ENCODE peak calls at places on chromosomes 4 and X, in four cellular contexts. One of them, this sample, is unnamed.

GRCh38 chr4:184666670-184667069 is 17.1 kb downstream of the PRIMPOL start:
- DNase-seq in stimulated activated CD8-positive, alpha-beta memory T cell treated with anti-CD3 and anti-CD28 coated beads, Interleukin-7, amount 100 ng/mL, for 1 hour: no peak
- DNase-seq in stimulated activated naive CD8-positive, alpha-beta T cell treated with anti-CD3 and anti-CD28 coated beads, Interleukin-15, Interleukin-2, amounts not matched to agents 100 U/mL and 50 U/mL, for 24 hours: no peak
- DNase-seq in thoracic aorta: no peak
- DNase-seq in this sample: no peak

GRCh38 chrX:45505214-45505613 is 304.5 kb upstream of the DIPK2B start:
- DNase-seq in stimulated activated CD8-positive, alpha-beta memory T cell treated with anti-CD3 and anti-CD28 coated beads, Interleukin-7, amount 100 ng/mL, for 1 hour: no peak
- DNase-seq in stimulated activated naive CD8-positive, alpha-beta T cell treated with anti-CD3 and anti-CD28 coated beads, Interleukin-15, Interleukin-2, amounts not matched to agents 100 U/mL and 50 U/mL, for 24 hours: peak
- DNase-seq in thoracic aorta: no peak
- DNase-seq in this sample: no peak

GRCh38 chr4:7491915-7492314 is 57.2 kb upstream of the PSAPL1 start:
- DNase-seq in stimulated activated CD8-positive, alpha-beta memory T cell treated with anti-CD3 and anti-CD28 coated beads, Interleukin-7, amount 100 ng/mL, for 1 hour: no peak
- DNase-seq in stimulated activated naive CD8-positive, alpha-beta T cell treated with anti-CD3 and anti-CD28 coated beads, Interleukin-15, Interleukin-2, amounts not matched to agents 100 U/mL and 50 U/mL, for 24 hours: no peak
- DNase-seq in thoracic aorta: no peak
- DNase-seq in this sample: no peak

GRCh38 chr4:6939761-6940743 is 30.4 kb downstream of the TBC1D14 start:
- DNase-seq in stimulated activated CD8-positive, alpha-beta memory T cell treated with anti-CD3 and anti-CD28 coated beads, Interleukin-7, amount 100 ng/mL, for 1 hour: no peak
- DNase-seq in stimulated activated naive CD8-positive, alpha-beta T cell treated with anti-CD3 and anti-CD28 coated beads, Interleukin-15, Interleukin-2, amounts not matched to agents 100 U/mL and 50 U/mL, for 24 hours: no peak
- DNase-seq in thoracic aorta: no peak
- DNase-seq in this sample: no peak

GRCh38 chr4:108941914-108942379 is 179.1 kb upstream of the ETNPPL start:
- DNase-seq in stimulated activated CD8-positive, alpha-beta memory T cell treated with anti-CD3 and anti-CD28 coated beads, Interleukin-7, amount 100 ng/mL, for 1 hour: no peak
- DNase-seq in stimulated activated naive CD8-positive, alpha-beta T cell treated with anti-CD3 and anti-CD28 coated beads, Interleukin-15, Interleukin-2, amounts not matched to agents 100 U/mL and 50 U/mL, for 24 hours: no peak
- DNase-seq in thoracic aorta: no peak
- DNase-seq in this sample: no peak

GRCh38 chr4:183631577-183632198 is 27.3 kb downstream of the RWDD4 start:
- DNase-seq in stimulated activated CD8-positive, alpha-beta memory T cell treated with anti-CD3 and anti-CD28 coated beads, Interleukin-7, amount 100 ng/mL, for 1 hour: no peak
- DNase-seq in stimulated activated naive CD8-positive, alpha-beta T cell treated with anti-CD3 and anti-CD28 coated beads, Interleukin-15, Interleukin-2, amounts not matched to agents 100 U/mL and 50 U/mL, for 24 hours: no peak
- DNase-seq in thoracic aorta: no peak
- DNase-seq in this sample: no peak

GRCh38 chrX:23616361-23616760 is 50.9 kb upstream of the PRDX4 start:
- DNase-seq in stimulated activated CD8-positive, alpha-beta memory T cell treated with anti-CD3 and anti-CD28 coated beads, Interleukin-7, amount 100 ng/mL, for 1 hour: no peak
- DNase-seq in stimulated activated naive CD8-positive, alpha-beta T cell treated with anti-CD3 and anti-CD28 coated beads, Interleukin-15, Interleukin-2, amounts not matched to agents 100 U/mL and 50 U/mL, for 24 hours: no peak
- DNase-seq in thoracic aorta: no peak
- DNase-seq in this sample: no peak

GRCh38 chr4:184806711-184807110 is 19.1 kb downstream of the ACSL1 start:
- DNase-seq in stimulated activated CD8-positive, alpha-beta memory T cell treated with anti-CD3 and anti-CD28 coated beads, Interleukin-7, amount 100 ng/mL, for 1 hour: no peak
- DNase-seq in stimulated activated naive CD8-positive, alpha-beta T cell treated with anti-CD3 and anti-CD28 coated beads, Interleukin-15, Interleukin-2, amounts not matched to agents 100 U/mL and 50 U/mL, for 24 hours: no peak
- DNase-seq in thoracic aorta: no peak
- DNase-seq in this sample: no peak

GRCh38 chrX:7950865-7951264 is 23.7 kb upstream of the PNPLA4 start:
- DNase-seq in stimulated activated CD8-positive, alpha-beta memory T cell treated with anti-CD3 and anti-CD28 coated beads, Interleukin-7, amount 100 ng/mL, for 1 hour: no peak
- DNase-seq in stimulated activated naive CD8-positive, alpha-beta T cell treated with anti-CD3 and anti-CD28 coated beads, Interleukin-15, Interleukin-2, amounts not matched to agents 100 U/mL and 50 U/mL, for 24 hours: no peak
- DNase-seq in thoracic aorta: no peak
- DNase-seq in this sample: no peak

GRCh38 chrX:128714425-128714824 is 662.2 kb upstream of the ACTRT1 start:
- DNase-seq in stimulated activated CD8-positive, alpha-beta memory T cell treated with anti-CD3 and anti-CD28 coated beads, Interleukin-7, amount 100 ng/mL, for 1 hour: no peak
- DNase-seq in stimulated activated naive CD8-positive, alpha-beta T cell treated with anti-CD3 and anti-CD28 coated beads, Interleukin-15, Interleukin-2, amounts not matched to agents 100 U/mL and 50 U/mL, for 24 hours: no peak
- DNase-seq in thoracic aorta: no peak
- DNase-seq in this sample: peak

GRCh38 chrX:46965125-46965758 is 53.0 kb downstream of the JADE3 start:
- DNase-seq in stimulated activated CD8-positive, alpha-beta memory T cell treated with anti-CD3 and anti-CD28 coated beads, Interleukin-7, amount 100 ng/mL, for 1 hour: no peak
- DNase-seq in stimulated activated naive CD8-positive, alpha-beta T cell treated with anti-CD3 and anti-CD28 coated beads, Interleukin-15, Interleukin-2, amounts not matched to agents 100 U/mL and 50 U/mL, for 24 hours: no peak
- DNase-seq in thoracic aorta: no peak
- DNase-seq in this sample: no peak

GRCh38 chrX:106243376-106243775 is 75.3 kb downstream of the PWWP3B start:
- DNase-seq in stimulated activated CD8-positive, alpha-beta memory T cell treated with anti-CD3 and anti-CD28 coated beads, Interleukin-7, amount 100 ng/mL, for 1 hour: no peak
- DNase-seq in stimulated activated naive CD8-positive, alpha-beta T cell treated with anti-CD3 and anti-CD28 coated beads, Interleukin-15, Interleukin-2, amounts not matched to agents 100 U/mL and 50 U/mL, for 24 hours: no peak
- DNase-seq in thoracic aorta: no peak
- DNase-seq in this sample: no peak

GRCh38 chrX:40663880-40664630 is 16.7 kb upstream of the CXorf38 start:
- DNase-seq in stimulated activated CD8-positive, alpha-beta memory T cell treated with anti-CD3 and anti-CD28 coated beads, Interleukin-7, amount 100 ng/mL, for 1 hour: no peak
- DNase-seq in stimulated activated naive CD8-positive, alpha-beta T cell treated with anti-CD3 and anti-CD28 coated beads, Interleukin-15, Interleukin-2, amounts not matched to agents 100 U/mL and 50 U/mL, for 24 hours: no peak
- DNase-seq in thoracic aorta: no peak
- DNase-seq in this sample: no peak

GRCh38 chr4:26218677-26219181 is 102.1 kb upstream of the RBPJ start:
- DNase-seq in stimulated activated CD8-positive, alpha-beta memory T cell treated with anti-CD3 and anti-CD28 coated beads, Interleukin-7, amount 100 ng/mL, for 1 hour: no peak
- DNase-seq in stimulated activated naive CD8-positive, alpha-beta T cell treated with anti-CD3 and anti-CD28 coated beads, Interleukin-15, Interleukin-2, amounts not matched to agents 100 U/mL and 50 U/mL, for 24 hours: no peak
- DNase-seq in thoracic aorta: no peak
- DNase-seq in this sample: no peak

GRCh38 chr4:98446499-98447375 is 185.6 kb downstream of the RAP1GDS1 start:
- DNase-seq in stimulated activated CD8-positive, alpha-beta memory T cell treated with anti-CD3 and anti-CD28 coated beads, Interleukin-7, amount 100 ng/mL, for 1 hour: no peak
- DNase-seq in stimulated activated naive CD8-positive, alpha-beta T cell treated with anti-CD3 and anti-CD28 coated beads, Interleukin-15, Interleukin-2, amounts not matched to agents 100 U/mL and 50 U/mL, for 24 hours: peak
- DNase-seq in thoracic aorta: no peak
- DNase-seq in this sample: no peak

GRCh38 chr4:183437452-183437851 is 7.0 kb upstream of the CDKN2AIP start:
- DNase-seq in stimulated activated CD8-positive, alpha-beta memory T cell treated with anti-CD3 and anti-CD28 coated beads, Interleukin-7, amount 100 ng/mL, for 1 hour: no peak
- DNase-seq in stimulated activated naive CD8-positive, alpha-beta T cell treated with anti-CD3 and anti-CD28 coated beads, Interleukin-15, Interleukin-2, amounts not matched to agents 100 U/mL and 50 U/mL, for 24 hours: no peak
- DNase-seq in thoracic aorta: no peak
- DNase-seq in this sample: no peak

GRCh38 chr4:80216100-80216761 is 18.9 kb downstream of the PRDM8 start:
- DNase-seq in stimulated activated CD8-positive, alpha-beta memory T cell treated with anti-CD3 and anti-CD28 coated beads, Interleukin-7, amount 100 ng/mL, for 1 hour: no peak
- DNase-seq in stimulated activated naive CD8-positive, alpha-beta T cell treated with anti-CD3 and anti-CD28 coated beads, Interleukin-15, Interleukin-2, amounts not matched to agents 100 U/mL and 50 U/mL, for 24 hours: no peak
- DNase-seq in thoracic aorta: no peak
- DNase-seq in this sample: no peak

GRCh38 chr4:172169871-172170270 is 356.7 kb downstream of the GALNTL6 start:
- DNase-seq in stimulated activated CD8-positive, alpha-beta memory T cell treated with anti-CD3 and anti-CD28 coated beads, Interleukin-7, amount 100 ng/mL, for 1 hour: no peak
- DNase-seq in stimulated activated naive CD8-positive, alpha-beta T cell treated with anti-CD3 and anti-CD28 coated beads, Interleukin-15, Interleukin-2, amounts not matched to agents 100 U/mL and 50 U/mL, for 24 hours: no peak
- DNase-seq in thoracic aorta: no peak
- DNase-seq in this sample: no peak

GRCh38 chr4:6561173-6561516 is 13.8 kb upstream of the MAN2B2 start:
- DNase-seq in stimulated activated CD8-positive, alpha-beta memory T cell treated with anti-CD3 and anti-CD28 coated beads, Interleukin-7, amount 100 ng/mL, for 1 hour: no peak
- DNase-seq in stimulated activated naive CD8-positive, alpha-beta T cell treated with anti-CD3 and anti-CD28 coated beads, Interleukin-15, Interleukin-2, amounts not matched to agents 100 U/mL and 50 U/mL, for 24 hours: no peak
- DNase-seq in thoracic aorta: no peak
- DNase-seq in this sample: no peak

GRCh38 chr4:82489987-82490386 is 59.6 kb downstream of the ENOPH1 start:
- DNase-seq in stimulated activated CD8-positive, alpha-beta memory T cell treated with anti-CD3 and anti-CD28 coated beads, Interleukin-7, amount 100 ng/mL, for 1 hour: no peak
- DNase-seq in stimulated activated naive CD8-positive, alpha-beta T cell treated with anti-CD3 and anti-CD28 coated beads, Interleukin-15, Interleukin-2, amounts not matched to agents 100 U/mL and 50 U/mL, for 24 hours: no peak
- DNase-seq in thoracic aorta: no peak
- DNase-seq in this sample: no peak

GRCh38 chr4:6441758-6442157 is 30.7 kb downstream of the PPP2R2C start:
- DNase-seq in stimulated activated CD8-positive, alpha-beta memory T cell treated with anti-CD3 and anti-CD28 coated beads, Interleukin-7, amount 100 ng/mL, for 1 hour: no peak
- DNase-seq in stimulated activated naive CD8-positive, alpha-beta T cell treated with anti-CD3 and anti-CD28 coated beads, Interleukin-15, Interleukin-2, amounts not matched to agents 100 U/mL and 50 U/mL, for 24 hours: no peak
- DNase-seq in thoracic aorta: no peak
- DNase-seq in this sample: no peak

GRCh38 chrX:23382572-23382971 is 47.9 kb downstream of the PTCHD1 start:
- DNase-seq in stimulated activated CD8-positive, alpha-beta memory T cell treated with anti-CD3 and anti-CD28 coated beads, Interleukin-7, amount 100 ng/mL, for 1 hour: no peak
- DNase-seq in stimulated activated naive CD8-positive, alpha-beta T cell treated with anti-CD3 and anti-CD28 coated beads, Interleukin-15, Interleukin-2, amounts not matched to agents 100 U/mL and 50 U/mL, for 24 hours: no peak
- DNase-seq in thoracic aorta: no peak
- DNase-seq in this sample: no peak

GRCh38 chr4:105246712-105247111 is 100.0 kb downstream of the TET2 start:
- DNase-seq in stimulated activated CD8-positive, alpha-beta memory T cell treated with anti-CD3 and anti-CD28 coated beads, Interleukin-7, amount 100 ng/mL, for 1 hour: no peak
- DNase-seq in stimulated activated naive CD8-positive, alpha-beta T cell treated with anti-CD3 and anti-CD28 coated beads, Interleukin-15, Interleukin-2, amounts not matched to agents 100 U/mL and 50 U/mL, for 24 hours: no peak
- DNase-seq in thoracic aorta: no peak
- DNase-seq in this sample: no peak

GRCh38 chr4:70008771-70009170 is 13.0 kb downstream of the STATH start:
- DNase-seq in stimulated activated CD8-positive, alpha-beta memory T cell treated with anti-CD3 and anti-CD28 coated beads, Interleukin-7, amount 100 ng/mL, for 1 hour: no peak
- DNase-seq in stimulated activated naive CD8-positive, alpha-beta T cell treated with anti-CD3 and anti-CD28 coated beads, Interleukin-15, Interleukin-2, amounts not matched to agents 100 U/mL and 50 U/mL, for 24 hours: no peak
- DNase-seq in thoracic aorta: no peak
- DNase-seq in this sample: no peak

GRCh38 chrX:15749642-15750610 is 11.9 kb downstream of the CA5B start:
- DNase-seq in stimulated activated CD8-positive, alpha-beta memory T cell treated with anti-CD3 and anti-CD28 coated beads, Interleukin-7, amount 100 ng/mL, for 1 hour: no peak
- DNase-seq in stimulated activated naive CD8-positive, alpha-beta T cell treated with anti-CD3 and anti-CD28 coated beads, Interleukin-15, Interleukin-2, amounts not matched to agents 100 U/mL and 50 U/mL, for 24 hours: no peak
- DNase-seq in thoracic aorta: no peak
- DNase-seq in this sample: no peak

GRCh38 chr4:74292111-74292870 is 16.0 kb upstream of the EPGN start:
- DNase-seq in stimulated activated CD8-positive, alpha-beta memory T cell treated with anti-CD3 and anti-CD28 coated beads, Interleukin-7, amount 100 ng/mL, for 1 hour: no peak
- DNase-seq in stimulated activated naive CD8-positive, alpha-beta T cell treated with anti-CD3 and anti-CD28 coated beads, Interleukin-15, Interleukin-2, amounts not matched to agents 100 U/mL and 50 U/mL, for 24 hours: no peak
- DNase-seq in thoracic aorta: no peak
- DNase-seq in this sample: no peak

GRCh38 chr4:153111426-153112070 is 92.7 kb upstream of the TRIM2 start:
- DNase-seq in stimulated activated CD8-positive, alpha-beta memory T cell treated with anti-CD3 and anti-CD28 coated beads, Interleukin-7, amount 100 ng/mL, for 1 hour: no peak
- DNase-seq in stimulated activated naive CD8-positive, alpha-beta T cell treated with anti-CD3 and anti-CD28 coated beads, Interleukin-15, Interleukin-2, amounts not matched to agents 100 U/mL and 50 U/mL, for 24 hours: no peak
- DNase-seq in thoracic aorta: no peak
- DNase-seq in this sample: no peak

GRCh38 chr4:126766266-126766665 is 866.5 kb upstream of the INTU start:
- DNase-seq in stimulated activated CD8-positive, alpha-beta memory T cell treated with anti-CD3 and anti-CD28 coated beads, Interleukin-7, amount 100 ng/mL, for 1 hour: no peak
- DNase-seq in stimulated activated naive CD8-positive, alpha-beta T cell treated with anti-CD3 and anti-CD28 coated beads, Interleukin-15, Interleukin-2, amounts not matched to agents 100 U/mL and 50 U/mL, for 24 hours: no peak
- DNase-seq in thoracic aorta: no peak
- DNase-seq in this sample: no peak

GRCh38 chrX:134396174-134396573 is 63.8 kb upstream of the HPRT1 start:
- DNase-seq in stimulated activated CD8-positive, alpha-beta memory T cell treated with anti-CD3 and anti-CD28 coated beads, Interleukin-7, amount 100 ng/mL, for 1 hour: no peak
- DNase-seq in stimulated activated naive CD8-positive, alpha-beta T cell treated with anti-CD3 and anti-CD28 coated beads, Interleukin-15, Interleukin-2, amounts not matched to agents 100 U/mL and 50 U/mL, for 24 hours: no peak
- DNase-seq in thoracic aorta: no peak
- DNase-seq in this sample: no peak

GRCh38 chrX:49059209-49060191 is 701 bp downstream of the CCDC120 start:
- DNase-seq in stimulated activated CD8-positive, alpha-beta memory T cell treated with anti-CD3 and anti-CD28 coated beads, Interleukin-7, amount 100 ng/mL, for 1 hour: no peak
- DNase-seq in stimulated activated naive CD8-positive, alpha-beta T cell treated with anti-CD3 and anti-CD28 coated beads, Interleukin-15, Interleukin-2, amounts not matched to agents 100 U/mL and 50 U/mL, for 24 hours: no peak
- DNase-seq in thoracic aorta: no peak
- DNase-seq in this sample: no peak

GRCh38 chr4:174586651-174587050 is 64.4 kb upstream of the HPGD start:
- DNase-seq in stimulated activated CD8-positive, alpha-beta memory T cell treated with anti-CD3 and anti-CD28 coated beads, Interleukin-7, amount 100 ng/mL, for 1 hour: no peak
- DNase-seq in stimulated activated naive CD8-positive, alpha-beta T cell treated with anti-CD3 and anti-CD28 coated beads, Interleukin-15, Interleukin-2, amounts not matched to agents 100 U/mL and 50 U/mL, for 24 hours: no peak
- DNase-seq in thoracic aorta: no peak
- DNase-seq in this sample: no peak

GRCh38 chr4:156547439-156547838 is 424.2 kb downstream of the PDGFC start:
- DNase-seq in stimulated activated CD8-positive, alpha-beta memory T cell treated with anti-CD3 and anti-CD28 coated beads, Interleukin-7, amount 100 ng/mL, for 1 hour: no peak
- DNase-seq in stimulated activated naive CD8-positive, alpha-beta T cell treated with anti-CD3 and anti-CD28 coated beads, Interleukin-15, Interleukin-2, amounts not matched to agents 100 U/mL and 50 U/mL, for 24 hours: no peak
- DNase-seq in thoracic aorta: no peak
- DNase-seq in this sample: no peak

GRCh38 chr4:8554555-8555100 is 25.6 kb upstream of the GPR78 start:
- DNase-seq in stimulated activated CD8-positive, alpha-beta memory T cell treated with anti-CD3 and anti-CD28 coated beads, Interleukin-7, amount 100 ng/mL, for 1 hour: no peak
- DNase-seq in stimulated activated naive CD8-positive, alpha-beta T cell treated with anti-CD3 and anti-CD28 coated beads, Interleukin-15, Interleukin-2, amounts not matched to agents 100 U/mL and 50 U/mL, for 24 hours: no peak
- DNase-seq in thoracic aorta: no peak
- DNase-seq in this sample: no peak

GRCh38 chr4:119579823-119580222 is 48.8 kb downstream of the PDE5A start:
- DNase-seq in stimulated activated CD8-positive, alpha-beta memory T cell treated with anti-CD3 and anti-CD28 coated beads, Interleukin-7, amount 100 ng/mL, for 1 hour: no peak
- DNase-seq in stimulated activated naive CD8-positive, alpha-beta T cell treated with anti-CD3 and anti-CD28 coated beads, Interleukin-15, Interleukin-2, amounts not matched to agents 100 U/mL and 50 U/mL, for 24 hours: no peak
- DNase-seq in thoracic aorta: no peak
- DNase-seq in this sample: no peak

GRCh38 chrX:109776432-109776831 is 43.4 kb upstream of the ACSL4 start:
- DNase-seq in stimulated activated CD8-positive, alpha-beta memory T cell treated with anti-CD3 and anti-CD28 coated beads, Interleukin-7, amount 100 ng/mL, for 1 hour: no peak
- DNase-seq in stimulated activated naive CD8-positive, alpha-beta T cell treated with anti-CD3 and anti-CD28 coated beads, Interleukin-15, Interleukin-2, amounts not matched to agents 100 U/mL and 50 U/mL, for 24 hours: no peak
- DNase-seq in thoracic aorta: no peak
- DNase-seq in this sample: no peak

GRCh38 chrX:150482537-150483217 is 85.7 kb upstream of the MTM1 start:
- DNase-seq in stimulated activated CD8-positive, alpha-beta memory T cell treated with anti-CD3 and anti-CD28 coated beads, Interleukin-7, amount 100 ng/mL, for 1 hour: no peak
- DNase-seq in stimulated activated naive CD8-positive, alpha-beta T cell treated with anti-CD3 and anti-CD28 coated beads, Interleukin-15, Interleukin-2, amounts not matched to agents 100 U/mL and 50 U/mL, for 24 hours: peak
- DNase-seq in thoracic aorta: peak
- DNase-seq in this sample: no peak

This sample was measured in chondrocyte.